ENCODE peak calls at places on chromosomes 7 and 10, in five cellular contexts. Q, O, D, P and U are unnamed samples.

GRCh38 chr10:53006663-53007610 is 234.4 kb upstream of the MBL2 start:
- DNase-seq in Q (no peak), O (no peak), D (no peak), P (no peak), U (no peak)

GRCh38 chr7:25820432-25821040 is 331.5 kb upstream of the NFE2L3 start:
- DNase-seq in Q (no peak), O (no peak), D (no peak), P (no peak), U (no peak)

GRCh38 chr7:121081327-121081936 is 92.9 kb downstream of the CPED1 start:
- DNase-seq in Q (no peak), O (no peak), D (peak; percentile 62), P (peak; percentile 83), U (peak; percentile 74)

GRCh38 chr10:4514445-4515108 is 311.4 kb upstream of the AKR1E2 start:
- DNase-seq in Q (peak; percentile 67), O (peak; percentile 69), D (no peak), P (peak; percentile 42), U (no peak)

GRCh38 chr10:870564-871166 is 60.8 kb downstream of the LARP4B start:
- DNase-seq in Q (no peak), O (no peak), D (no peak), P (no peak), U (no peak)

GRCh38 chr7:51213618-51214017 is 103.0 kb downstream of the COBL start:
- DNase-seq in Q (no peak), O (no peak), D (no peak), P (no peak), U (no peak)

GRCh38 chr10:113788604-113789083 is 37.2 kb downstream of the PLEKHS1 start:
- DNase-seq in Q (no peak), O (peak; percentile 17), D (peak; percentile 77), P (peak; percentile 96), U (peak; percentile 98)

GRCh38 chr7:86643478-86644281 is at the start of gene GRM3:
- DNase-seq in Q (no peak), O (no peak), D (no peak), P (peak; percentile 22), U (no peak)

GRCh38 chr10:14329609-14330246 is 996 bp downstream of the FRMD4A start:
- DNase-seq in Q (peak; percentile 64), O (no peak), D (no peak), P (no peak), U (no peak)

GRCh38 chr7:94871132-94871531 is 36.3 kb upstream of the PPP1R9A start:
- DNase-seq in Q (no peak), O (no peak), D (no peak), P (no peak), U (no peak)

GRCh38 chr10:36880898-36881297 is 244.5 kb upstream of the ANKRD30A start:
- DNase-seq in Q (no peak), O (no peak), D (peak; percentile 8), P (peak; percentile 44), U (peak; percentile 26)

GRCh38 chr10:126663328-126663727 is 7.2 kb downstream of the C10orf90 start:
- DNase-seq in Q (no peak), O (peak; percentile 47), D (no peak), P (peak; percentile 93), U (no peak)

GRCh38 chr10:79148452-79149344 is 79.9 kb downstream of the ZMIZ1 start:
- DNase-seq in Q (no peak), O (peak; percentile 71), D (no peak), P (no peak), U (no peak)

GRCh38 chr10:103870503-103870902 is 15.1 kb upstream of the SH3PXD2A start:
- DNase-seq in Q (no peak), O (no peak), D (no peak), P (peak; percentile 36), U (peak; percentile 95)

GRCh38 chr10:99266383-99266782 is 30.7 kb upstream of the HPSE2 start:
- DNase-seq in Q (no peak), O (no peak), D (no peak), P (no peak), U (no peak)

GRCh38 chr7:67392596-67393438 is 396.2 kb downstream of the TYW1 start:
- DNase-seq in Q (no peak), O (no peak), D (no peak), P (no peak), U (no peak)

GRCh38 chr10:72081210-72081609 is 7.1 kb downstream of the SPOCK2 start:
- DNase-seq in Q (no peak), O (no peak), D (no peak), P (no peak), U (no peak)

GRCh38 chr7:17362439-17363095 is 64.1 kb downstream of the AHR start:
- DNase-seq in Q (no peak), O (no peak), D (no peak), P (peak; percentile 66), U (no peak)

GRCh38 chr10:63628526-63629362 is 107.5 kb downstream of the REEP3 start:
- DNase-seq in Q (no peak), O (peak; percentile 52), D (no peak), P (peak; percentile 65), U (peak; percentile 50)

GRCh38 chr7:44733708-44734481 is 14.8 kb upstream of the ZMIZ2 start:
- DNase-seq in Q (no peak), O (no peak), D (peak; percentile 34), P (peak; percentile 55), U (peak; percentile 87)

GRCh38 chr10:121988361-121989324 is at the start of gene TACC2:
- DNase-seq in Q (no peak), O (no peak), D (no peak), P (no peak), U (no peak)

GRCh38 chr7:91636129-91636724 is 244.3 kb downstream of the MTERF1 start:
- DNase-seq in Q (no peak), O (no peak), D (no peak), P (peak; percentile 53), U (peak; percentile 44)

GRCh38 chr10:14608381-14609001 is 166.2 kb downstream of the FAM107B start:
- DNase-seq in Q (no peak), O (no peak), D (no peak), P (no peak), U (no peak)

GRCh38 chr7:74280985-74281384 is 8.2 kb upstream of the CLIP2 start:
- DNase-seq in Q (no peak), O (no peak), D (no peak), P (no peak), U (no peak)

GRCh38 chr7:69780377-69780776 is 182.1 kb downstream of the AUTS2 start:
- DNase-seq in Q (no peak), O (no peak), D (no peak), P (peak; percentile 25), U (peak; percentile 58)

GRCh38 chr7:25091129-25091528 is 33.9 kb downstream of the CYCS start:
- DNase-seq in Q (no peak), O (no peak), D (no peak), P (no peak), U (no peak)

DNA sequence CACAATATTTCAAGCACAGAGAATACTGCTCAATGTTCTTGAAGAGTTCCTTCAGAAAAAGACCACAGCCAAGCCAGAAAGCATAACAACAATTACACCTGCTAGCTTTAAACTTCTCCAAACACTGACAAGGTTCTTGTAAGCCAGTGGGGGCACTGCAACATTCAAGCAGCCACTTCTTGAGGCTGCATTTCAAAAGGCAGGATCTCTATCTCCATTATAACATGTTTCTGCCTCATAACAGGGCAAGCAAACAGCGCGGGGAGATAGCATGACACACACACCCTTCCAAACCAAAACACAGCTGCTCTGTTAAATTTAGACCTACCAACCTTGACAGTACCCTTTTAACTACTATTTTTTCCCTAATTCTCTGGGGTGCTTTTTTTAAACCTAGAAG is 30.8 kb downstream of the CHCHD3 start:
- DNase-seq in Q (no peak), O (no peak), D (peak; percentile 42), P (peak; percentile 47), U (no peak)
- TF ChIP-seq CTCF in Q (peak; percentile 12), O (no peak), D (peak; percentile 55), P (peak; percentile 27), U (peak; percentile 19)

GRCh38 chr10:76399216-76399615 is 967.8 kb downstream of the LRMDA start:
- DNase-seq in Q (no peak), O (no peak), D (no peak), P (no peak), U (no peak)

GRCh38 chr10:76401006-76401405 is 969.6 kb downstream of the LRMDA start:
- DNase-seq in Q (no peak), O (no peak), D (no peak), P (no peak), U (no peak)

GRCh38 chr10:76397210-76397881 is 965.9 kb downstream of the LRMDA start:
- DNase-seq in Q (no peak), O (peak; percentile 71), D (no peak), P (no peak), U (no peak)

GRCh38 chr10:76396126-76396525 is 964.7 kb downstream of the LRMDA start:
- DNase-seq in Q (no peak), O (no peak), D (no peak), P (no peak), U (no peak)

DNA sequence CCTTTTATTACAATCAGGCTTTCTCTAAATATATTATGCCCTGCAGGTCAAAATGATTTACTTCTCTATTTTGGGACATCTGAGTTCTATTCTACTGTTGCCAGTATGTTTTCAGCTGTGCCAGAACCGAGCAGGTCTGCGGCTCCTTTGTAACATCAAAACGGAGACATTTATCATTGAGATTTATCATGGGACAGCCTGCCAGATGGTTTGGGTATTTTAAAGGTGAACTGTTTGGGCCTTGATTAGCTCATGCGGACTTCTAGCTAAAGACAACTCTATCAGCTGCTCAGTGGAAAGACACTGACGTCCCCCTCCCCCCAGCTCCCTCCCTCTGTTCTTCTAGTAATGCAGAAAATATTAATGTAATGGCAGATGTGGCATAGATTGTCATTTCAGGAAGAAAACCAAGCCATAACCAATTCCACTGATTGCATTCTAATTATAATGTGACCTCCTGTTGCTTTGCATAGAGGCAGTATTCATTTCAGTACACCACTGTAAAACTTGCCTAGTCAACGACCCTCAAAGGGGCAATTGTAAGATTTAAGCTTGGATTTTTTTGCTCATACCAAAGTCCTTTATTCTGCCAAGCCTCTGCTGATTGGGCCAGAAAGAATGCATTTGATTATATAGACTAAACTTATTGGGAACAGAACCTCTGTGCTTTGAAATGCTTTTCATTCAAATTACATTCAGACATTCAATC is 966.7 kb downstream of the LRMDA start:
- DNase-seq in Q (no peak), O (peak; percentile 47), D (no peak), P (no peak), U (no peak)
- H3K27ac ChIP-seq in Q (no peak overlapping the region), O (peak overlapping the region; percentile 70), D (no peak overlapping the region), P (no peak overlapping the region), U (no peak overlapping the region)

GRCh38 chr7:116938678-116939077 is 14.6 kb upstream of the ST7 start:
- DNase-seq in Q (no peak), O (no peak), D (no peak), P (no peak), U (no peak)

GRCh38 chr7:116942503-116942902 is 10.8 kb upstream of the ST7 start:
- DNase-seq in Q (no peak), O (no peak), D (no peak), P (no peak), U (no peak)

DNA sequence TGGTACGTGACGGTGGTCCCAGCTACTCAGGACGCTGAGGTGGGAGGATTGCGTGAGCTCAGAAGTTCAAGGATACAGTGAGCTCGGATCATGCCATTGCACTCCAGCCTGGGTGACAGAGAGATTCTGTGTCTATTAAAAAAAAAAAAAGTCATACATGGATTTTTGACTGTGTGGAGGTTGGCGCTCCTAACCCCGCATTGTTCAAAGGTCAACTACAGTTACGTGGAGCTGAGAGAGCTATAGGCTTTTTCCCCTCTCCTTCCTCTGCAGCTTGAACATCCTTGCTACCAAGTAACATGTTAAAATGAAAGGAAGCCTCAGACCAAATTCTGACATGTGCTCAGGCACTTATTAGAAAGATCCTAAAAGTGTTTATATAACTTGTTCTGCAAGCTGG is 12.6 kb upstream of the ST7 start:
- DNase-seq in Q (no peak), O (no peak), D (no peak), P (no peak), U (no peak)
- H3K27me3 ChIP-seq in Q (no peaks in the 10 kb centered on the region), O (no peaks in the 10 kb centered on the region), D (no peaks in the 10 kb centered on the region), P (no peaks in the 10 kb centered on the region), U (peaks cover 15% of the 10 kb centered on the region)

GRCh38 chr10:21015838-21016237 is 118.7 kb upstream of the NEBL start:
- DNase-seq in Q (no peak), O (no peak), D (no peak), P (no peak), U (no peak)
- TF ChIP-seq CTCF in Q (no peak), O (no peak), D (no peak), P (no peak), U (no peak)